ENCODE peak calls at places on chromosomes 4 and X, in nine cellular contexts. B is HCT116, H is hepatocyte, W is neural progenitor cell, F is fibroblast of lung, M is PC-9, I is GM23338, T is H9, G is astrocyte. A is an unnamed sample.

GRCh38 chr4:8831221-8832129 is 40.2 kb downstream of the HMX1 start:
- DNase-seq in W (no peak), H (no peak), B (no peak), F (no peak), T (no peak), I (no peak), M (no peak), G (no peak), A (no peak)

GRCh38 chr4:123120473-123120872 is 198.1 kb upstream of the NUDT6 start:
- DNase-seq in M (no peak), B (no peak), W (no peak), G (peak), F (peak), I (no peak), T (no peak), H (no peak), A (no peak)

GRCh38 chr4:128819082-128819742 is 9.7 kb downstream of the JADE1 start:
- DNase-seq in H (no peak), I (no peak), W (no peak), G (no peak), F (no peak), B (no peak), M (no peak), T (no peak), A (peak)

GRCh38 chr4:4625488-4625887 is 83.6 kb upstream of the STX18 start:
- DNase-seq in M (no peak), W (no peak), T (no peak), B (no peak), H (no peak), F (peak), G (no peak), I (no peak), A (no peak)

GRCh38 chrX:74232859-74233258 is 71.1 kb upstream of the ZCCHC13 start:
- DNase-seq in I (peak), W (no peak), F (peak), G (peak), T (no peak), B (no peak), H (no peak), M (no peak), A (no peak)

GRCh38 chrX:129984196-129984962 is 1.9 kb downstream of the BCORL1 start:
- DNase-seq in W (peak), I (peak), T (peak), H (peak), B (no peak), M (peak), F (no peak), G (no peak), A (no peak)

GRCh38 chr4:156939151-156939550 is 32.4 kb downstream of the PDGFC start:
- DNase-seq in G (no peak), M (no peak), W (no peak), I (no peak), F (peak), T (no peak), H (no peak), B (no peak), A (no peak)

GRCh38 chr4:158051401-158052235 is 121.2 kb downstream of the GASK1B start:
- DNase-seq in H (peak), F (peak), G (peak), W (no peak), T (no peak), B (no peak), M (no peak), I (no peak), A (no peak)

GRCh38 chrX:48474127-48474526 is 1.9 kb upstream of the FTSJ1 start:
- DNase-seq in M (no peak), T (no peak), G (no peak), W (peak), I (peak), H (no peak), F (peak), B (no peak), A (no peak)

GRCh38 chr4:132195181-132195580 is 953.9 kb upstream of the PCDH10 start:
- DNase-seq in W (no peak), G (peak), B (no peak), M (no peak), H (no peak), T (no peak), I (no peak), F (peak), A (no peak)

GRCh38 chr4:156609421-156609820 is 362.2 kb downstream of the PDGFC start:
- DNase-seq in M (no peak), W (no peak), F (no peak), T (no peak), B (no peak), G (peak), I (no peak), H (no peak), A (no peak)

GRCh38 chrX:41705042-41705441 is 16.3 kb downstream of the GPR34 start:
- DNase-seq in I (no peak), H (no peak), F (no peak), G (no peak), T (no peak), M (no peak), B (no peak), W (no peak), A (no peak)

GRCh38 chr4:25805255-25805860 is 57.4 kb downstream of the SEL1L3 start:
- DNase-seq in H (no peak), F (no peak), W (no peak), B (no peak), I (no peak), M (no peak), T (no peak), G (no peak), A (no peak)

GRCh38 chr4:121829511-121829910 is 5.8 kb upstream of the CCNA2 start:
- DNase-seq in B (no peak), T (no peak), G (no peak), H (no peak), M (no peak), F (no peak), W (no peak), I (no peak), A (no peak)

GRCh38 chr4:109816082-109816442 is 500 bp downstream of the GAR1 start:
- DNase-seq in T (no peak), M (no peak), H (peak), F (no peak), I (peak), G (no peak), B (no peak), W (peak), A (peak)

GRCh38 chr4:88090898-88091297 is 67.5 kb downstream of the ABCG2 start:
- DNase-seq in T (no peak), G (no peak), F (no peak), M (no peak), W (no peak), B (no peak), H (no peak), I (no peak), A (peak)

GRCh38 chr4:117417856-117418255 is 332.5 kb upstream of the TRAM1L1 start:
- DNase-seq in M (no peak), G (peak), W (no peak), B (no peak), T (no peak), F (peak), I (no peak), H (no peak), A (no peak)

DNA sequence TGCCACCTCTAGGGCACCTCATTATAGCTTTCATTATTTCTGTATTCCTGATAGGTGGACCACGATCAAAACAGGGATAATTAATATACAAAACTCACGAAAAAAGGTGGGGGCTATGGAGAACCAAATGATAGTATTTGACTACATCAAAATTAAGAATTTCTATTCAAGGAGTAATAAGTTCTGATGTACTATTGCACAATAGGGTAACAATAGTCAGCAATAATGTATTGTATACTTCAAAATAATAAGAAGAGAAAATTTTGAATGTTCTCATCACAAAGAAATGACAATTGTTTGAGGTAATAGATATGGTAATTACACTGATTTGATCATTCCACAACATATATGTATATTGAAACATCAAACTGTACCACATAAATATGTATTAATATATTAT is 327.3 kb upstream of the TRAM1L1 start:
- DNase-seq in M (no peak), W (no peak), I (no peak), G (no peak), T (no peak), B (no peak), H (no peak), F (no peak), A (no peak)
- H3K27ac ChIP-seq in M (no peak), W (no peak), I (no peak), G (no peak), T (no peak), B (no peak), H (no peak), F (no peak), A (no peak)

GRCh38 chr4:138835833-138836521 is 179.6 kb upstream of the NOCT start:
- DNase-seq in I (no peak), M (no peak), G (peak), H (peak), B (no peak), T (no peak), F (peak), W (no peak), A (peak)
- H3K4me2 ChIP-seq in I (no peak), M (no peak), G (no peak), H (peak), B (no peak), T (no peak), F (no peak), W (no peak), A (no peak)

DNA sequence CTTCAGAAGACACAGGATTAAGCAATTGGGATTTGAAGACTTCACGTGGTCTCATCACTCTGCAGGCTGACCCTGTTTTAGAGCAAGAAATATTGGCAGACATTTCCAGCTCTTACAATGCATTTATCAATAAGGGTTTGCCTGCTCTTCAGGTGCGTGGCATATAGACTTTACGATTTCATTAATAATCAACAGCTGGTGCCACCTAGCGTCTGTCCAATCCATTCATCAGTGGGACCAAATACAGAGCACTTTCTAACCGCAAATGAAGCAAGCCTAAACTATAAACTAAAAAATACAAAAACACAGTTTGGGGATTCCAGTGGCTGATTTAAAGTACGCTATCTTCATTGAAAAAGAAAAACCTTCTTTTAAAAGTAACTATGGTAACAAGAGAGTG is 125.4 kb upstream of the DMD start:
- DNase-seq in H (peak), F (peak), W (peak), G (no peak), B (no peak), I (peak), T (peak), M (no peak), A (no peak)
- TF ChIP-seq CTCF in H (peak), F (peak), W (peak), G (no peak), B (no peak), I (peak), T (peak), M (peak), A (peak)

GRCh38 chr4:21113496-21114213 is 413.4 kb downstream of the PACRGL start:
- DNase-seq in G (peak), B (no peak), M (no peak), F (peak), H (peak), T (no peak), W (no peak), I (no peak), A (no peak)
- H3K27ac ChIP-seq in G (no peak), B (no peak), M (no peak), F (no peak), H (no peak), T (no peak), W (no peak), I (no peak), A (no peak)

DNA sequence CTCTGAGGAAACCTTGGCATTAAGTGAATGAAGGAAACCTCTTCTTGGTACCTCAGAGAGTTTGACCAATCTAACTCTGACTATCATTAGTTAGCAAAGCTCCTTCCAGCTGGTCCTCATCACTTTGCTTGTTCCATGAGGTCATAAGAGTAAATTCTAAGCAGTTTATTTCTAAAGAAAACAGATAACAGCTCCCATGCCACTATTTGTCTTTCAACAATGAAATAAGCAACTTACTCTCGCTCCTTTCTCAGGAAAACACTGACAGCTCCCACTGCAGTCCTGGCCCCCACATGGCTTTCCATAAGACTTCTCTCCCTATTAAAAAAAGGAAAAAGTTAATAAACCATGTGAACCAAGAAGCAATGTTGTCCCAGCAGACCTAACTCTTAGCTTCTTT is 127.7 kb downstream of the COL4A6 start:
- DNase-seq in I (no peak), T (no peak), M (no peak), W (no peak), B (no peak), F (no peak), G (peak), H (no peak), A (no peak)
- H3K4me2 ChIP-seq in I (no peak), T (no peak), M (no peak), W (no peak), B (no peak), F (no peak), G (no peak), H (no peak), A (no peak)

GRCh38 chr4:177052211-177052725 is 257.4 kb upstream of the NEIL3 start:
- DNase-seq in T (no peak), F (no peak), M (no peak), G (no peak), H (no peak), W (no peak), B (no peak), I (no peak), A (no peak)

GRCh38 chr4:177051473-177052060 is 258.1 kb upstream of the NEIL3 start:
- DNase-seq in B (peak), T (peak), W (peak), M (peak), F (peak), H (peak), G (no peak), I (peak), A (peak)

GRCh38 chr4:177057191-177057590 is 252.5 kb upstream of the NEIL3 start:
- DNase-seq in F (no peak), W (no peak), I (no peak), T (no peak), H (no peak), G (no peak), B (no peak), M (no peak), A (no peak)
- TF ChIP-seq CTCF in F (no peak), W (no peak), I (no peak), T (no peak), H (no peak), G (no peak), B (no peak), M (no peak), A (no peak)